ENCODE peak calls at places on chromosomes 6 and 20, in four cellular contexts. T is ovary, G is A549, S is tibial nerve. J is an unnamed sample.

GRCh38 chr6:130885392-130886192 is 58.4 kb downstream of the SMLR1 start:
- DNase-seq in T (peak; percentile 72), G (peak; percentile 75), S (peak; percentile 94), J (peak; percentile 65)

GRCh38 chr6:150537481-150537880 is 62.2 kb upstream of the PLEKHG1 start:
- DNase-seq in T (no peak), G (no peak), S (no peak), J (no peak)

GRCh38 chr6:57147401-57147800 is 24.7 kb upstream of the BAG2 start:
- DNase-seq in T (no peak), G (no peak), S (no peak), J (no peak)

GRCh38 chr6:19417713-19418112 is 419.5 kb upstream of the ID4 start:
- DNase-seq in T (no peak), G (peak; percentile 20), S (no peak), J (no peak)

GRCh38 chr6:53103993-53104675 is 38.9 kb downstream of the FBXO9 start:
- DNase-seq in T (no peak), G (peak; percentile 22), S (no peak), J (no peak)

GRCh38 chr6:107113460-107114212 is 1.7 kb downstream of the BEND3 start:
- DNase-seq in T (peak; percentile 61), G (no peak), S (no peak), J (peak; percentile 49)

GRCh38 chr20:37566590-37567330 is 39.1 kb upstream of the BLCAP start:
- DNase-seq in T (no peak), G (no peak), S (no peak), J (no peak)

GRCh38 chr20:37516697-37517370 is 4.2 kb upstream of the NNAT start:
- DNase-seq in T (no peak), G (no peak), S (no peak), J (no peak)

GRCh38 chr6:1163501-1163900 is 148.4 kb upstream of the FOXQ1 start:
- DNase-seq in T (no peak), G (no peak), S (no peak), J (no peak)

GRCh38 chr6:2550247-2550646 is 200.5 kb downstream of the MYLK4 start:
- DNase-seq in T (no peak), G (no peak), S (no peak), J (no peak)

GRCh38 chr6:44207966-44208365 is 8.8 kb upstream of the MYMX start:
- DNase-seq in T (no peak), G (no peak), S (no peak), J (no peak)

GRCh38 chr6:48032156-48032555 is 78.8 kb downstream of the PTCHD4 start:
- DNase-seq in T (no peak), G (peak; percentile 8), S (no peak), J (no peak)

GRCh38 chr20:58634818-58635665 is 16.0 kb upstream of the STX16 start:
- DNase-seq in T (no peak), G (no peak), S (no peak), J (no peak)

GRCh38 chr6:52124126-52125121 is 37.0 kb upstream of the PKHD1 start:
- DNase-seq in T (no peak), G (no peak), S (no peak), J (no peak)

GRCh38 chr6:47669684-47670515 is 28.5 kb upstream of the ADGRF4 start:
- DNase-seq in T (no peak), G (peak; percentile 20), S (no peak), J (no peak)

GRCh38 chr6:15176816-15177215 is 69.1 kb upstream of the JARID2 start:
- DNase-seq in T (no peak), G (no peak), S (no peak), J (no peak)

GRCh38 chr20:41546535-41546934 is 71.6 kb downstream of the CHD6 start:
- DNase-seq in T (no peak), G (no peak), S (no peak), J (no peak)

GRCh38 chr6:16514249-16514648 is 247.0 kb downstream of the ATXN1 start:
- DNase-seq in T (no peak), G (peak; percentile 48), S (peak; percentile 36), J (no peak)

GRCh38 chr20:11429168-11429567 is 488.5 kb upstream of the BTBD3 start:
- DNase-seq in T (no peak), G (peak; percentile 45), S (no peak), J (no peak)

GRCh38 chr6:150590448-150590847 is 9.2 kb upstream of the PLEKHG1 start:
- DNase-seq in T (no peak), G (no peak), S (no peak), J (no peak)

GRCh38 chr20:16107172-16107870 is 465.9 kb downstream of the KIF16B start:
- DNase-seq in T (no peak), G (no peak), S (no peak), J (no peak)

GRCh38 chr20:47713163-47713562 is 72.1 kb downstream of the SULF2 start:
- DNase-seq in T (no peak), G (no peak), S (no peak), J (no peak)

GRCh38 chr6:21586760-21587181 is 6.8 kb upstream of the SOX4 start:
- DNase-seq in T (no peak), G (no peak), S (peak; percentile 28), J (peak; percentile 72)

GRCh38 chr6:156791261-156791850 is 14.2 kb downstream of the ARID1B start:
- DNase-seq in T (no peak), G (no peak), S (no peak), J (no peak)

GRCh38 chr20:63230800-63231268 is 4.9 kb upstream of the BIRC7 start:
- DNase-seq in T (peak; percentile 46), G (peak; percentile 56), S (peak; percentile 38), J (peak; percentile 60)

GRCh38 chr20:46709459-46710148 is at the start of gene SLC2A10:
- DNase-seq in T (peak; percentile 70), G (no peak), S (peak; percentile 51), J (peak; percentile 57)

GRCh38 chr6:90220273-90220672 is 76.4 kb downstream of the BACH2 start:
- DNase-seq in T (no peak), G (no peak), S (no peak), J (no peak)

GRCh38 chr6:946546-946945 is 253.6 kb upstream of the EXOC2 start:
- DNase-seq in T (no peak), G (no peak), S (no peak), J (no peak)

GRCh38 chr6:13314806-13315205 is 13.5 kb downstream of the TBC1D7 start:
- DNase-seq in T (no peak), G (no peak), S (no peak), J (no peak)

GRCh38 chr6:113644861-113645575 is 212.1 kb upstream of the MARCKS start:
- DNase-seq in T (no peak), G (no peak), S (no peak), J (no peak)

GRCh38 chr6:113645986-113646385 is 211.2 kb upstream of the MARCKS start:
- DNase-seq in T (no peak), G (no peak), S (no peak), J (no peak)

GRCh38 chr6:113645576-113645970 is 211.6 kb upstream of the MARCKS start:
- DNase-seq in T (no peak), G (peak; percentile 65), S (peak; percentile 14), J (no peak)

GRCh38 chr6:113647158-113647889 is 209.8 kb upstream of the MARCKS start:
- DNase-seq in T (no peak), G (no peak), S (no peak), J (no peak)

DNA sequence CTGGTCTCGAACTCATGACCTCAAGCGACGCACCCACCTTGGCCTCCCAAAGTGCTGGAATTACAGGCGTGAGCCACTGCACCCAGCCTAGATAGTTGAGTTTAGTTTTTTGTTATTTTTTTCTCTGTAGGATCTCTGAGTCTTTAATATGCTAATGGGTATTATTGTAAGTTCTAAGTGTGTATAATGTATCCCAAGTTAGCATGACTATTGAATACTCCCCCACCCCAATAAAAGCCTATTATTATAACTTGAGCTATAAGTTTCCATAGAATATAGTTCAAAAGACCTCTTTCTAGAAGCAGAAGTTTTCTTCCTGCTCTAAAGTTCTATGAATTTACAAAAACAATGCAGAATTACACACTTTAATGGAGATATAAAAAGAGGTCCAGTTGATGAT is 210.4 kb upstream of the MARCKS start:
- DNase-seq in T (no peak), G (no peak), S (no peak), J (no peak)
- TF ChIP-seq CTCF in T (no peak), G (no peak), S (no peak), J (no peak)

GRCh38 chr6:145367149-145367548 is 368.2 kb downstream of the EPM2A start:
- DNase-seq in T (no peak), G (no peak), S (no peak), J (no peak)
- TF ChIP-seq POLR2A in T (no peak), G (no peak), S (no peak), J (no peak)

DNA sequence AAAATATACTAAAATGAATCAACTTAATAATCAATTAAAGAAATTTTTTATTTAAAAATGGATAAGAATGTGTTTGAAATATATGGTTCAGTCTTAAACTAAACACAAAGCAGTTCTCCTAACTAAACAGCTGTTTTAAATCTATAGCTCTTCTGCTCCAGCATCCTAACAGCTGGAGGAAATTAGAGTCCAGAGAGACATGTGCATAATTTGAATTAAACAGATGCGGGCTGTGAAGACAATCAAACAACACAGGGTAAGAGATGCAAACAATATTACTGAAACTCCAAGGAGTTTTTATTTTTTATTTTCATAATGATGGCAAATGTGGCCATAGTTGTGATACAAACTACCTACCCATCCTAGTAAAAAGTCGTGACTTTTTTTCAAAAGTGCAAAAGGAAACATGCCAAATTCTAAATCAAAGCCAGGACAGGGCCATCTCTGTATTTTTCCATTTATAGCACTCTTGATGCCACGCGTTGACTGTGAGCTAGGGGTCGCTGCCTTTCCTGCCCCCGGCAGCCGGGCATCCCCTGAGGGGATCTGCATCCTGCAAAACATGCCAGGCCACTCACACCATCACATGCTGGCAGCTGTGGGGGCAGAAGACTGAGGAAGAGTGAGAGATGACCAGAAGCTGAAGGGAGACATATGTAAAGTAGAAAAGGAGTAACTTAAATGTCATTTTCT is 310.6 kb downstream of the PRKN start:
- DNase-seq in T (no peak), G (no peak), S (no peak), J (no peak)
- TF ChIP-seq CTCF in T (no peak), G (no peak), S (no peak), J (no peak)

GRCh38 chr6:27809939-27810767 is 102.0 kb downstream of the OR2B2 start:
- DNase-seq in T (peak; percentile 86), G (peak; percentile 95), S (peak; percentile 73), J (peak; percentile 87)

GRCh38 chr6:27812078-27812804 is 100.0 kb downstream of the OR2B2 start:
- DNase-seq in T (no peak), G (no peak), S (no peak), J (no peak)

GRCh38 chr6:27809067-27809938 is 102.9 kb downstream of the OR2B2 start:
- DNase-seq in T (no peak), G (no peak), S (no peak), J (no peak)

GRCh38 chr6:27811383-27811782 is 100.8 kb downstream of the OR2B2 start:
- DNase-seq in T (no peak), G (no peak), S (no peak), J (no peak)

GRCh38 chr6:27810768-27811298 is 101.4 kb downstream of the OR2B2 start:
- DNase-seq in T (no peak), G (no peak), S (no peak), J (no peak)
- TF ChIP-seq POLR2A in T (no peak), G (no peak), S (no peak), J (no peak)

GRCh38 chr6:129432738-129433137 is 277.2 kb downstream of the ARHGAP18 start:
- DNase-seq in T (no peak), G (peak; percentile 13), S (no peak), J (no peak)
- TF ChIP-seq CTCF in T (no peak), G (no peak), S (no peak), J (no peak)